ENCODE peak calls at places on chromosome 15, in nine cellular contexts. S is substantia nigra; M is HEK293T; J is stimulated activated CD4-positive, alpha-beta T cell treated with anti-CD3 and anti-CD28 coated beads, Interleukin-12 subunit alpha, Interleukin-12 subunit beta, amount 100 ng/mL, for 48 hours; Q is dermis microvascular lymphatic vessel endothelial cell; I is activated CD4-positive, alpha-beta T cell treated with anti-CD3 and anti-CD28 coated beads, Interleukin-2, amount 50 U/mL, for 1 hour; E is astrocyte; Z is activated CD4-positive, alpha-beta memory T cell treated with anti-CD3 and anti-CD28 coated beads for 36 hours; P is skeletal muscle cell. N is an unnamed sample.

GRCh38 chr15:100693451-100693850 is 91.1 kb downstream of the ASB7 start:
- DNase-seq in S (no peak), M (no peak), J (no peak), Q (no peak), I (no peak), E (no peak), Z (no peak), P (no peak), N (no peak)

GRCh38 chr15:73794501-73795133 is 41.5 kb upstream of the INSYN1 start:
- DNase-seq in S (no peak), M (no peak), J (no peak), Q (no peak), I (no peak), E (peak), Z (no peak), P (no peak), N (no peak)

GRCh38 chr15:63381301-63382192 is at the start of gene CA12:
- DNase-seq in S (no peak), M (peak), J (no peak), Q (peak), I (no peak), E (peak), Z (peak), P (peak), N (no peak)

GRCh38 chr15:72521682-72522081 is 47.6 kb downstream of the ARIH1 start:
- DNase-seq in S (no peak), M (no peak), J (no peak), Q (peak), I (no peak), E (peak), Z (peak), P (peak), N (no peak)

GRCh38 chr15:43105778-43106485 is at the start of gene UBR1:
- DNase-seq in S (peak), M (peak), J (peak), Q (peak), I (peak), E (peak), Z (peak), P (peak), N (peak)

GRCh38 chr15:48355377-48355776 is 24.1 kb downstream of the DUT start:
- DNase-seq in S (no peak), M (no peak), J (no peak), Q (no peak), I (no peak), E (peak), Z (no peak), P (peak), N (no peak)

GRCh38 chr15:57969355-57969754 is 96.2 kb downstream of the ALDH1A2 start:
- DNase-seq in S (no peak), M (peak), J (no peak), Q (peak), I (no peak), E (no peak), Z (no peak), P (no peak), N (no peak)

GRCh38 chr15:37134699-37135131 is 34.4 kb upstream of the MEIS2 start:
- DNase-seq in S (no peak), M (peak), J (no peak), Q (peak), I (no peak), E (no peak), Z (no peak), P (no peak), N (no peak)

GRCh38 chr15:62742409-62743171 is 300.0 kb upstream of the TPM1 start:
- DNase-seq in S (no peak), M (peak), J (peak), Q (peak), I (peak), E (peak), Z (peak), P (peak), N (no peak)

GRCh38 chr15:38524156-38524555 is 40.5 kb downstream of the RASGRP1 start:
- DNase-seq in S (no peak), M (no peak), J (no peak), Q (no peak), I (no peak), E (no peak), Z (no peak), P (no peak), N (no peak)

GRCh38 chr15:60773893-60774292 is 295.0 kb upstream of the ICE2 start:
- DNase-seq in S (no peak), M (no peak), J (no peak), Q (no peak), I (no peak), E (peak), Z (no peak), P (no peak), N (no peak)

GRCh38 chr15:45548753-45549520 is 26.4 kb upstream of the SLC30A4 start:
- DNase-seq in S (no peak), M (no peak), J (no peak), Q (no peak), I (no peak), E (no peak), Z (no peak), P (no peak), N (no peak)

GRCh38 chr15:97052526-97052925 is 722.0 kb downstream of the NR2F2 start:
- DNase-seq in S (no peak), M (no peak), J (no peak), Q (no peak), I (no peak), E (no peak), Z (no peak), P (no peak), N (no peak)

GRCh38 chr15:92383528-92384326 is 10.0 kb upstream of the ST8SIA2 start:
- DNase-seq in S (no peak), M (peak), J (peak), Q (no peak), I (peak), E (no peak), Z (peak), P (no peak), N (no peak)

GRCh38 chr15:83694030-83694429 is 40.1 kb downstream of the ADAMTSL3 start:
- DNase-seq in S (no peak), M (no peak), J (no peak), Q (peak), I (no peak), E (peak), Z (no peak), P (no peak), N (no peak)

GRCh38 chr15:52790166-52790708 is at the start of gene ONECUT1:
- DNase-seq in S (no peak), M (peak), J (peak), Q (peak), I (peak), E (no peak), Z (peak), P (no peak), N (no peak)

GRCh38 chr15:81747026-81747425 is 298.8 kb downstream of the MEX3B start:
- DNase-seq in S (no peak), M (no peak), J (no peak), Q (no peak), I (no peak), E (no peak), Z (no peak), P (no peak), N (no peak)

GRCh38 chr15:74185949-74186348 is 12.4 kb downstream of the ISLR start:
- DNase-seq in S (no peak), M (no peak), J (no peak), Q (no peak), I (no peak), E (no peak), Z (peak), P (no peak), N (no peak)

GRCh38 chr15:74780523-74780982 is 1.3 kb upstream of the CSK start:
- DNase-seq in S (no peak), M (no peak), J (no peak), Q (no peak), I (no peak), E (no peak), Z (no peak), P (no peak), N (no peak)

GRCh38 chr15:72353266-72353665 is 22.5 kb downstream of the HEXA start:
- DNase-seq in S (no peak), M (no peak), J (no peak), Q (no peak), I (no peak), E (no peak), Z (no peak), P (no peak), N (no peak)

GRCh38 chr15:98823012-98823458 is 174.7 kb downstream of the IGF1R start:
- DNase-seq in S (no peak), M (peak), J (no peak), Q (peak), I (no peak), E (peak), Z (peak), P (peak), N (no peak)

GRCh38 chr15:99749386-99749785 is 16.1 kb upstream of the LYSMD4 start:
- DNase-seq in S (no peak), M (no peak), J (no peak), Q (peak), I (no peak), E (no peak), Z (no peak), P (no peak), N (no peak)

GRCh38 chr15:47586653-47587224 is 130.6 kb upstream of the SEMA6D start:
- DNase-seq in S (no peak), M (peak), J (no peak), Q (no peak), I (no peak), E (no peak), Z (no peak), P (no peak), N (no peak)

GRCh38 chr15:99279290-99279689 is 28.0 kb downstream of the LRRC28 start:
- DNase-seq in S (no peak), M (no peak), J (no peak), Q (no peak), I (no peak), E (no peak), Z (no peak), P (no peak), N (no peak)

GRCh38 chr15:87672309-87672897 is 584.1 kb downstream of the NTRK3 start:
- DNase-seq in S (no peak), M (peak), J (no peak), Q (no peak), I (no peak), E (peak), Z (no peak), P (no peak), N (no peak)

GRCh38 chr15:26771168-26771916 is 1.5 kb downstream of the GABRB3 start:
- DNase-seq in S (no peak), M (no peak), J (no peak), Q (peak), I (no peak), E (no peak), Z (no peak), P (no peak), N (no peak)

GRCh38 chr15:100333236-100333635 is 8.5 kb downstream of the ADAMTS17 start:
- DNase-seq in S (no peak), M (no peak), J (no peak), Q (no peak), I (no peak), E (no peak), Z (no peak), P (no peak), N (no peak)

N was measured in stimulated activated CD8-positive, alpha-beta memory T cell treated with anti-CD3 and anti-CD28 coated beads, Interleukin-7, amount 100 ng/mL, for 1 hour.